ENCODE peak calls at places on chromosome 11, in seven cellular contexts. Z is AG04449; O is GM12865; V is upper lobe of left lung; S is uterus; A is fibroblast of villous mesenchyme; P is naive thymus-derived CD4-positive, alpha-beta T cell. Y is an unnamed sample.

GRCh38 chr11:13168281-13168680 is 109.3 kb upstream of the BMAL1 start:
- DNase-seq in Z (no peak), O (no peak), V (no peak), S (no peak), A (no peak), P (no peak), Y (no peak)

GRCh38 chr11:64742087-64742939 is 1.6 kb downstream of the RASGRP2 start:
- DNase-seq in Z (no peak), O (peak), V (no peak), S (peak), A (peak), P (no peak), Y (no peak)

GRCh38 chr11:58658553-58659080 is 36.2 kb downstream of the CNTF start:
- DNase-seq in Z (no peak), O (no peak), V (no peak), S (no peak), A (peak), P (no peak), Y (no peak)

GRCh38 chr11:65927904-65928397 is 8.7 kb downstream of the DRAP1 start:
- DNase-seq in Z (no peak), O (peak), V (no peak), S (no peak), A (peak), P (peak), Y (no peak)

GRCh38 chr11:42013656-42014201 is 554.3 kb upstream of the LRRC4C start:
- DNase-seq in Z (no peak), O (peak), V (no peak), S (no peak), A (no peak), P (no peak), Y (no peak)

GRCh38 chr11:102615077-102615893 is 9.8 kb downstream of the MMP20 start:
- DNase-seq in Z (no peak), O (no peak), V (no peak), S (no peak), A (no peak), P (no peak), Y (no peak)

GRCh38 chr11:2194877-2195755 is 23.5 kb upstream of the TH start:
- DNase-seq in Z (no peak), O (peak), V (peak), S (no peak), A (peak), P (peak), Y (no peak)

GRCh38 chr11:762421-763072 is 14.7 kb downstream of the GATD1 start:
- DNase-seq in Z (no peak), O (no peak), V (no peak), S (no peak), A (peak), P (no peak), Y (peak)

GRCh38 chr11:25961539-25961938 is 370.4 kb upstream of the ANO3 start:
- DNase-seq in Z (no peak), O (no peak), V (no peak), S (no peak), A (peak), P (no peak), Y (no peak)

GRCh38 chr11:67615455-67616430 is 9.0 kb downstream of the NDUFV1 start:
- DNase-seq in Z (no peak), O (peak), V (peak), S (peak), A (no peak), P (no peak), Y (no peak)

GRCh38 chr11:72338741-72339140 is 94.8 kb upstream of the PHOX2A start:
- DNase-seq in Z (no peak), O (no peak), V (no peak), S (no peak), A (peak), P (no peak), Y (no peak)

GRCh38 chr11:46348986-46349401 is 1.7 kb downstream of the DGKZ start:
- DNase-seq in Z (no peak), O (peak), V (no peak), S (no peak), A (no peak), P (peak), Y (no peak)

GRCh38 chr11:57547854-57548377 is 10.5 kb downstream of the SMTNL1 start:
- DNase-seq in Z (no peak), O (peak), V (no peak), S (no peak), A (no peak), P (no peak), Y (no peak)

GRCh38 chr11:9861860-9862725 is 198.2 kb downstream of the SWAP70 start:
- DNase-seq in Z (peak), O (peak), V (no peak), S (peak), A (peak), P (peak), Y (no peak)

GRCh38 chr11:8709002-8709672 is 26.5 kb downstream of the RPL27A start:
- DNase-seq in Z (peak), O (no peak), V (peak), S (peak), A (peak), P (no peak), Y (peak)

DNA sequence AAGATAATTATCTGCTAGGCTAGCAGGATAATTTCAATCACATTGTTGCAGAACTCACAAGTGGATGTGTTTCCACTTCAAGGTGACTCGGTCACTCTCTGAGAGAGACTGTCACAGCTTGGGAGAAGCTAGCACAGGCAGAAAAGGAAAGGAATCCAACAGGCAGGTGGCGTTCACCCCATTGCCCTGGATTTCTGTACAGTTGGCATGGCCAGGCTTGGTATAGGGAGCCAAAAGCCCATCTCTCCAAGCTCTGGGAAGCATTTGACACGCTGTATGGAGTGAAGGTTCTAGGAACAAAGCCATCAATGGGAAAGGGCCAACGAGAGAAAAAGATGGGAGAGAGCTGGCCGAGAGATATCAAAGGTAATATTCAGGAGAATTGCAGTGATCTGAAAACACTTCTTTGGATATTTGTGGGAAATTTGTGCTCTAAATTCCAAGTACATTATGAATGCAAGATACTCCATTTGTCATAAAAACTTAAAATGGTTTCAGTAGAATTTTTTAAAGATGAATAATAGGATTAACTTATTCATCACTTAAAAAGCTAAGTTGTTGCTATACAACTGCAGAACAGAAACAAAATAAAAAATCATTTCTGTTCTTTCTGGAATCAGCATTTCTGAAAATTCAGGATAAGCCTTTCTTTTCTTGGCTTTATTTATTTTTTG is 223.5 kb upstream of the NTM start:
- DNase-seq in Z (no peak), O (no peak), V (no peak), S (no peak), A (no peak), P (no peak), Y (no peak)
- H3K4me3 ChIP-seq in Z (no peak), O (no peak), V (no peak), S (no peak), A (no peak), P (no peak), Y (no peak)

GRCh38 chr11:122202951-122203456 is 87.0 kb upstream of the BLID start:
- DNase-seq in Z (no peak), O (peak), V (peak), S (peak), A (peak), P (no peak), Y (peak)
- H3K4me3 ChIP-seq in Z (peak), O (no peak), V (no peak), S (peak), A (peak), P (no peak), Y (no peak)

DNA sequence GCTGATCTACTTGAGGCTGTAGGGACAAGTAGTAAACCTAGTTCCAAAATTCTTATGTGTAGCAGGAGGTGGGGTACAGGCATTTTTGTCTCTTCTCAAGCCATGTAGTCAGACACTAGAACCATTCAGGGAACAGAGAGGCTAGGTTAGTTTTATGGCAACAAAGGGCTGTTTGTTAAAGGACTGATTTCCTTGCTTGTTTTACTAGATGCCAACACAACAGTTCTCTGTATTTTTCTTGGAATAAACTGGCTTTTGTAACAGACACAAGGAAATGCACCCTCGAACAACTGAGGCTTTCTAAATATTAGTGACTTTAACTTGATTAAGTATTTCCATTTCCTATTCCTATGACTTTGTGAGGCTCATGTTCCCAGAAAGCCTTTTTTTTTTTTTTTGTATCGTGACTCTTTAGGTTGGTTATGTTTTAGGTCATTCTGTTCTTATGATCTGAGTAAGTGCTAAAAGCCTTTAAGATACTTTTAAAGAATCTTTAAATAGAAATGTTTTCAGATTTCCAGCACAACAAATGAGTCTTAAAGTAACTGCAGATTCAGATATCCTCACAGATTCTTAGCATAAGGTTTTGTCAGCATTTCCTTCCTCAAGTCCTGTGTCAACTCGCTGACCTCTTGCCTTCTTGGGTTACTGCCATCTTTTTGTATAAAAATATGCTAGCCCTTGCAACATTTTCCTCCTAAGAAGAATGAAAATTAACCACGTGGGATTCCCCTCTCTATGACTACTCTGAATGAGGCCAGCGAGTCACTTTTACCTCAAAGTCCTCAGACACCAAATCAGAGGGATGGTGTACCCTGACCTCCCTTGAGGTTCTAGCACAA is 92.5 kb downstream of the CCDC83 start:
- DNase-seq in Z (peak), O (peak), V (no peak), S (peak), A (peak), P (no peak), Y (peak)
- H3K4me3 ChIP-seq in Z (no peak), O (no peak), V (no peak), S (no peak), A (no peak), P (no peak), Y (no peak)

GRCh38 chr11:105960252-105961245 is 61.5 kb downstream of the MSANTD4 start:
- DNase-seq in Z (no peak), O (no peak), V (peak), S (no peak), A (peak), P (no peak), Y (no peak)
- H3K4me3 ChIP-seq in Z (no peak), O (no peak), V (no peak), S (no peak), A (peak), P (no peak), Y (no peak)

DNA sequence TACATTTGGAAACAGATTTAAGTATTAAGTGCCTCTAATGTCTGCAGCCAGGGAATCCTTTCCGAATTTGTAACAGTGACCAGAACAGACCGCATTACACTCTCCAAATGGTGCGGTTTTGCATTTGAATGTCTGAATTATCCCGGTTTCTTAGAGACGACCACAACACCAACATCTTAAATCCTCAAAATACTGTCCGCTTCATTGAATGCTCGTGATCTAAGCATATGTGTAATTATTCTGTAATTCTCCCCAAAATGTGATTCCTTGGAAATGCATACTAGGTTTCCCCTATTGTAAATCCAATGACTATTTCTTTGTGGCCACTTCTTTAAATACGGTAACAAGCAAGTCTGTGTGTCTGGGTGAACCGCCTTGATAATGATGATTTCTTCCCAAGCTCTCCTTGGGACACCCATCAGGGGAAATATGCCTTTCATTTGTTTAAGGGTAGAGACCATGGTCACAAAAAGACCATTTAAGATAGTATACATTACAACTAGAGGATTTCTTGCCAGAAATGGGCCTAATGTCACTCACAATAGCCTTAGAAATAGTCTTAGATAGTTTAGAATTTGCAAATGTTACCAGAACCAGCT is 87.4 kb upstream of the DBX1 start:
- DNase-seq in Z (no peak), O (no peak), V (no peak), S (no peak), A (no peak), P (no peak), Y (no peak)
- H3K4me3 ChIP-seq in Z (no peak), O (no peak), V (no peak), S (no peak), A (no peak), P (no peak), Y (no peak)

GRCh38 chr11:83073248-83073647 is 1.6 kb upstream of the RAB30 start:
- DNase-seq in Z (no peak), O (no peak), V (no peak), S (no peak), A (no peak), P (no peak), Y (no peak)
- H3K4me3 ChIP-seq in Z (peak), O (peak), V (no peak), S (no peak), A (peak), P (peak), Y (no peak)

Y was measured in lower leg skin.